ENCODE peak calls at places on chromosome 22, in five cellular contexts. Z is colonic mucosa, J is upper lobe of right lung, N is pancreas, C is HCT116. M is an unnamed sample. For H3K9me3, the result is how much of the 10 kb centered on the place peaks cover.

GRCh38 chr22:30371981-30372380 is 15.2 kb downstream of the CCDC157 start:
- DNase-seq in C (no peak), Z (no peak), J (no peak), N (no peak), M (no peak)

GRCh38 chr22:20622650-20623339 is 115.4 kb downstream of the MED15 start:
- DNase-seq in J (no peak), Z (no peak), C (no peak), N (no peak), M (no peak)

GRCh38 chr22:20084547-20085413 is 4.7 kb downstream of the DGCR8 start:
- DNase-seq in Z (no peak), C (no peak), N (no peak), J (no peak), M (no peak)

GRCh38 chr22:20131593-20131855 is at the start of gene ZDHHC8:
- DNase-seq in N (no peak), Z (no peak), C (no peak), J (peak), M (no peak)

GRCh38 chr22:25692965-25693565 is 48.9 kb upstream of the MYO18B start:
- DNase-seq in C (no peak), J (no peak), N (no peak), Z (no peak), M (no peak)

GRCh38 chr22:34696557-34696956 is 369.4 kb upstream of the ISX start:
- DNase-seq in C (no peak), J (no peak), Z (no peak), N (no peak), M (no peak)

GRCh38 chr22:19615001-19615461 is 90.8 kb upstream of the CLDN5 start:
- DNase-seq in J (no peak), N (no peak), C (no peak), Z (no peak), M (no peak)

GRCh38 chr22:26656896-26657851 is at the start of gene MIAT:
- DNase-seq in N (no peak), Z (peak), J (peak), C (no peak), M (no peak)

GRCh38 chr22:22735695-22736611 is 91.5 kb downstream of the GGTLC2 start:
- DNase-seq in Z (no peak), C (no peak), J (no peak), N (no peak), M (no peak)

GRCh38 chr22:26053737-26054316 is 115.4 kb upstream of the SEZ6L start:
- DNase-seq in N (no peak), C (no peak), Z (no peak), J (no peak), M (no peak)

GRCh38 chr22:37472418-37473006 is 13.7 kb downstream of the MFNG start:
- DNase-seq in N (peak), J (no peak), C (no peak), Z (peak), M (no peak)

GRCh38 chr22:26463688-26464087 is 19.9 kb downstream of the HPS4 start:
- DNase-seq in N (no peak), J (no peak), C (no peak), Z (no peak), M (no peak)

GRCh38 chr22:44067033-44067432 is 42.9 kb downstream of the PARVB start:
- DNase-seq in N (no peak), C (no peak), Z (no peak), J (no peak), M (no peak)

GRCh38 chr22:44618400-44618799 is 83.6 kb upstream of the PRR5 start:
- DNase-seq in C (no peak), N (no peak), J (no peak), Z (no peak), M (no peak)

GRCh38 chr22:21876486-21877176 is 9.2 kb upstream of the MAPK1 start:
- DNase-seq in C (no peak), Z (no peak), N (no peak), J (no peak), M (no peak)

GRCh38 chr22:25972397-25972796 is 196.9 kb upstream of the SEZ6L start:
- DNase-seq in J (no peak), C (no peak), N (no peak), Z (no peak), M (no peak)

GRCh38 chr22:30920407-30920806 is 48.2 kb downstream of the MORC2 start:
- DNase-seq in J (peak), C (peak), N (peak), Z (peak), M (peak)

GRCh38 chr22:44085743-44086741 is 61.9 kb downstream of the PARVB start:
- DNase-seq in N (no peak), C (peak), J (peak), Z (peak), M (peak)

GRCh38 chr22:41579997-41580355 is 9.7 kb downstream of the PMM1 start:
- DNase-seq in Z (no peak), N (no peak), J (no peak), C (no peak), M (no peak)

GRCh38 chr22:38863531-38864131 is 8.4 kb downstream of the CBX6 start:
- DNase-seq in J (peak), Z (no peak), N (peak), C (no peak), M (peak)

GRCh38 chr22:38850941-38851849 is 7.4 kb upstream of the NPTXR start:
- DNase-seq in N (no peak), C (peak), Z (no peak), J (no peak), M (no peak)

GRCh38 chr22:38317237-38317994 is at the start of gene CSNK1E:
- DNase-seq in J (peak), Z (peak), C (no peak), N (peak), M (peak)

GRCh38 chr22:25564979-25565677 is 653 bp downstream of the GRK3 start:
- DNase-seq in J (peak), C (no peak), Z (peak), N (peak), M (peak)

GRCh38 chr22:33438273-33438672 is 380.1 kb upstream of the SYN3 start:
- DNase-seq in Z (no peak), N (no peak), J (no peak), C (no peak), M (peak)

GRCh38 chr22:23551385-23551784 is 28.7 kb downstream of the IGLL1 start:
- DNase-seq in J (no peak), Z (no peak), C (no peak), N (no peak), M (no peak)

GRCh38 chr22:19807914-19808872 is 46.5 kb downstream of the GNB1L start:
- DNase-seq in C (no peak), Z (no peak), N (peak), J (no peak), M (peak)

GRCh38 chr22:38125731-38126344 is 15.4 kb upstream of the BAIAP2L2 start:
- DNase-seq in C (no peak), J (no peak), N (no peak), Z (no peak), M (no peak)

GRCh38 chr22:39110631-39111561 is 13.9 kb downstream of the APOBEC3H start:
- DNase-seq in N (no peak), J (no peak), Z (no peak), C (no peak), M (no peak)

GRCh38 chr22:41366323-41367014 is 15.3 kb upstream of the TEF start:
- DNase-seq in C (no peak), N (no peak), Z (no peak), J (no peak), M (no peak)

GRCh38 chr22:22569218-22569617 is 10.2 kb upstream of the PRAME start:
- DNase-seq in Z (no peak), C (no peak), N (no peak), J (no peak), M (no peak)

GRCh38 chr22:20996598-20997535 is 5.1 kb downstream of the THAP7 start:
- DNase-seq in Z (no peak), J (no peak), N (peak), C (no peak), M (no peak)

GRCh38 chr22:38097557-38098409 is 12.7 kb downstream of the BAIAP2L2 start:
- DNase-seq in J (no peak), Z (no peak), C (peak), N (peak), M (no peak)

GRCh38 chr22:41557401-41558240 is 3.2 kb upstream of the CSDC2 start:
- DNase-seq in N (no peak), C (no peak), J (peak), Z (peak), M (peak)

GRCh38 chr22:19052941-19053551 is 69.2 kb downstream of the DGCR2 start:
- DNase-seq in N (peak), Z (no peak), C (no peak), J (peak), M (no peak)

DNA sequence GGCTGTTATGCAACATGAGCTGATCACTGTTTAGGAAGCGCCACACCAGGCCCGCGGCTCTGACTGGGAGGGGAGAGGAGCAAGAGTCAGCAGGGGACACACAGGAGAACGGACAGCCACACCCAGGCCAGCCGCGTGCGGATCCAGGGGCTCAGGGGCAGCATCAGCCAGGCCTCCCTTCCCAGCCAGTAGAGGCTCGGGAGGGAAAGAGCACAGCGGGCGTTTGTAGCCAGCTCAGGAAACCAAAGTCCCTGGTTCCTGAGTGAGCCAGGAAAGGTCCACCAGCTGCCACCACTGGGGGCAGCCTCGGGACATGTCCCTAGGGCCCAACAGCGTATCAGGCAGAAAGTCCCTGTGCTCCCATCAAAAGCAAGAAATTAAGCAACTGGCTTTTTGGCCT is 71.8 kb upstream of the PITPNB start:
- DNase-seq in N (no peak), C (peak), Z (peak), J (no peak), M (peak)
- TF ChIP-seq CTCF in N (peak), C (peak), Z (peak), J (peak), M (peak)

DNA sequence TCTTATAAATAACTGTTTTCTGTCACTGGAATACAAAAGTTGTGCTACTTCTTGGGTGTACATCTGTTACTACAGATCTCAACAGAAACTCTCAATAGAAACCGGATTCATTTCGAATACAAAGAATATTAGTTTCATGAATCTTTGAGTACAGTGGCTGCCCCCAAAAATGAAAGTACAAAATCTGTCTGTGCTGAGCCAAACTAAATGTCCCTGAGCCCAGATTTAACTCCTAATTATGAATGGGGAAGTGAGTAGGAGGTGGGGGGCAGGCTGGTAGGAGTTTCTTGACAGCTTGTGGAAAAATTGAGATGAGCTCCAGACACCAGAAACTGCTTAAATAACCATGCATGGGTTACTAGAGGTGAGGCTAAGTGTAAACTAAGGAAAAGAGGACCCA is 41.6 kb downstream of the PITPNB start:
- DNase-seq in N (no peak), J (no peak), C (no peak), Z (no peak), M (no peak)
- H3K27ac ChIP-seq in N (no peak), J (no peak), C (no peak), Z (no peak), M (peak)

GRCh38 chr22:49986325-49986724 is 25.8 kb downstream of the PIM3 start:
- DNase-seq in C (no peak), Z (no peak), N (no peak), J (no peak), M (no peak)
- H3K9me3 ChIP-seq in C (under half), Z (under half), N (under half), J (under half), M (under half)

DNA sequence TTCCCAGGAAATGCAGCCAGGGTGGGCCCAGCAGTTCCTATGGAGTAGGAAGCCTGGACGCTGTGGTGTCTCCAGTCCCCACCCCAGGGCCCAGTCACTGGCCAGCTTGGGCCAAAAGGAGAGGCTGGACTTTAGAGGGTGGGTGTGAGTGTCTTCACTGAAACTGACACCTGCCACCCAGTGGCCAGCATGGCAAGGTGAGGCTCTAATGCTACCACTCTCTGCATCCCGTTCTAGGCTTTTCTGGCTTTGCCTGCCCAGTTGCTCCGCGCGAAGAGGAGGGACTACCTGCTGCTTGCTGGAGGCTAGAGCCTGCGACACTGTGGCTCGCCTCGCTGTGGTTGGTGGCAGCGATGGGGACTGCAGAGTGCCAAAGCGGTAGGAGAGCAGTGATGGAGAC is 35.4 kb downstream of the C22orf42 start:
- DNase-seq in C (no peak), J (no peak), Z (no peak), N (no peak), M (no peak)
- TF ChIP-seq CTCF in C (peak), J (no peak), Z (no peak), N (no peak), M (no peak)

DNA sequence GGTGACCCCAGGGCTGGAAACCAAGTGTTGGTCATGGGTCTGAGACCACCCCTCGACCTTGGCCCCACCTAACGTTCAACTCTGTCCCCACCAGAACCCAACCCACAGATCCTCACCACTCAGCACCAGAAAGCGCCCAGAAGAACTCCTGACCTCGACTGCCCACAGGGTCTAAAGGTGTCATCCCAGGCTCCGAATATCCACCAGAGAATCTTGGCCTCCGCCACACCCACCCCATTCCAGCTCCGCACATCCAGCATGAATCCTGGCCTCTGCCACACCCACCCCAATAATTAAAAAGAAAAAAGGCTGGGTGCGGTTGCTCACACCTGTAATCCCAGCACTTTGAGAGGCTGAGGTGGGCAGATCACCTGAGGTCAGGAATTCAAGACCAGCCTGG is 1.3 kb downstream of the CERK start:
- DNase-seq in J (no peak), Z (peak), C (no peak), N (no peak), M (no peak)
- H3K27ac ChIP-seq in J (peak), Z (peak), C (no peak), N (peak), M (peak)

DNA sequence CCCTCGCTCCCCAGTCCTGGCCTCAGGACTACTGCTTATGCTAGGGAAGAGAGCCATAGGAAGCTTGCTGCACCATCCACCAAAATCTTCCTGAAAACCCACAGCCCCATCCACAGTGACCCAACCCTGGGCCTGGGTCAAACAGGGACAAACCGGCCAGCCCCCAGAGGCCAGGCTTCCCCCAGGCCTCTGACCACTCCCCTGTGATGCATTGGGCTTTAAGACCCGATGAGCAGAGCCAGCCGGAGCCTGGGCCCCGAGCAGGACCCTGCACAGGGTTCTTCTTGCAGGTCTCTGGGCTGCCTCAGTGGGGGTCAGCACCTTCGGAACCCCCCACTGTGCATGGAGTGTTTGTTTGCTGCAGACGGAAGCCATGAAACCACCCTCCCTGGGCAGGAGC is 583.7 kb downstream of the BRD1 start:
- DNase-seq in J (peak), C (no peak), Z (no peak), N (no peak), M (peak)
- H3K9me3 ChIP-seq in J (under half), C (under half), Z (under half), N (under half), M (under half)

GRCh38 chr22:29306830-29307657 is 594 bp downstream of the GAS2L1 start:
- DNase-seq in C (no peak), N (peak), Z (peak), J (peak), M (peak)
- TF ChIP-seq CTCF in C (no peak), N (no peak), Z (no peak), J (no peak), M (no peak)

GRCh38 chr22:42693763-42694683 is 26.6 kb downstream of the A4GALT start:
- DNase-seq in C (no peak), Z (no peak), N (no peak), J (no peak), M (no peak)
- H3K27ac ChIP-seq in C (no peak), Z (no peak), N (no peak), J (no peak), M (no peak)

DNA sequence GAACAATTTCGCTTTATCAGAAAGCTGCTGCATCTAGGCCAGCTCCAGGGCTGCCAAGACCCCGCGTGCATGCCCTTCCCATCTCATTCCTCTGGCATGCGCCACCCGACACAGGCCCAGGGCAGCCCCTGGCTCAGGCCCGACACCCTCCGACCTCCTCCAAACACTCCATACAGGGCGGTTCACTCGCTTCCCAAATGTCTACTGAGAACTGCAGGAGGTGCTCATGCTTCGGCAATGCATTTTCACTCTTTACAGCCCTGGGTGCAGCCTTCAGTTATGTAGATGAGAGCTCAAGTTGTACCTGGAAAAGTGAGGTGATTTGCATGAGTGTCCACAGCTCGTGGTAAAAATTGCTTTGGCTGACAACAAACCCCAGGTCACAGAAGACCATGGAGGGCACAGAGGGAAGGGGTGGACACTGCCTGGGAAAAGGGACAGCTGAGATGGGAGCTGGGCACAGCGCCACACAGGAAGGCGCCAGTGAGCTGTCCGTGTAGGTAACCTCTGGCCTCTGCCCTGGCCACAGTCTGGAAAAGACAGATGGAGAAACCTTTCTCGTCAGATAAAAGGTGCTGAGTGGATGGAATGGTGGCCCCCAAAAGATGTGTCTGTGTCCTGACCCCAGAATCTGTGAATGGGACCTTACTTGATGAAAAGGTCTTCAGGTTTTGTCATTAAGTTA is 1351.9 kb downstream of the BRD1 start:
- DNase-seq in N (no peak), J (peak), C (no peak), Z (no peak), M (no peak)
- H3K9me3 ChIP-seq in N (under half), J (under half), C (under half), Z (under half), M (under half)

M was measured in uterus.